ENCODE peak calls at places on chromosomes 11 and 22, in six cellular contexts. One of them, this sample, is unnamed.

GRCh38 chr11:44747836-44748235 is 21.1 kb downstream of the TSPAN18 start:
- DNase-seq in H9: peak
- DNase-seq in mesenchymal stem cell: no peak
- DNase-seq in IMR-90: no peak
- DNase-seq in mesendoderm: no peak
- DNase-seq in H1: no peak
- DNase-seq in this sample: no peak

GRCh38 chr11:34976496-34976895 is 60.1 kb downstream of the PDHX start:
- DNase-seq in H9: no peak
- DNase-seq in mesenchymal stem cell: no peak
- DNase-seq in IMR-90: no peak
- DNase-seq in mesendoderm: peak
- DNase-seq in H1: no peak
- DNase-seq in this sample: no peak

GRCh38 chr11:10916674-10917073 is 58.8 kb upstream of the ZBED5 start:
- DNase-seq in H9: no peak
- DNase-seq in mesenchymal stem cell: no peak
- DNase-seq in IMR-90: no peak
- DNase-seq in mesendoderm: no peak
- DNase-seq in H1: no peak
- DNase-seq in this sample: no peak

GRCh38 chr11:61377461-61378160 is 14.8 kb upstream of the TMEM216 start:
- DNase-seq in H9: no peak
- DNase-seq in mesenchymal stem cell: peak
- DNase-seq in IMR-90: peak
- DNase-seq in mesendoderm: no peak
- DNase-seq in H1: no peak
- DNase-seq in this sample: no peak

GRCh38 chr11:75547177-75547576 is 14.9 kb upstream of the SERPINH1 start:
- DNase-seq in H9: no peak
- DNase-seq in mesenchymal stem cell: no peak
- DNase-seq in IMR-90: no peak
- DNase-seq in mesendoderm: no peak
- DNase-seq in H1: no peak
- DNase-seq in this sample: no peak

GRCh38 chr22:27086728-27087450 is 429.5 kb downstream of the MIAT start:
- DNase-seq in H9: no peak
- DNase-seq in mesenchymal stem cell: no peak
- DNase-seq in IMR-90: no peak
- DNase-seq in mesendoderm: no peak
- DNase-seq in H1: no peak
- DNase-seq in this sample: no peak

GRCh38 chr11:125315088-125315740 is 150.7 kb downstream of the PKNOX2 start:
- DNase-seq in H9: no peak
- DNase-seq in mesenchymal stem cell: peak
- DNase-seq in IMR-90: peak
- DNase-seq in mesendoderm: no peak
- DNase-seq in H1: no peak
- DNase-seq in this sample: no peak

GRCh38 chr11:126637800-126638175 is 282.3 kb downstream of the ST3GAL4 start:
- DNase-seq in H9: no peak
- DNase-seq in mesenchymal stem cell: no peak
- DNase-seq in IMR-90: peak
- DNase-seq in mesendoderm: peak
- DNase-seq in H1: no peak
- DNase-seq in this sample: no peak

GRCh38 chr11:1988174-1988573 is 9.5 kb downstream of the H19 start:
- DNase-seq in H9: no peak
- DNase-seq in mesenchymal stem cell: no peak
- DNase-seq in IMR-90: no peak
- DNase-seq in mesendoderm: no peak
- DNase-seq in H1: no peak
- DNase-seq in this sample: no peak

GRCh38 chr11:1994121-1994520 is 3.5 kb downstream of the H19 start:
- DNase-seq in H9: no peak
- DNase-seq in mesenchymal stem cell: peak
- DNase-seq in IMR-90: no peak
- DNase-seq in mesendoderm: no peak
- DNase-seq in H1: peak
- DNase-seq in this sample: no peak

GRCh38 chr11:1988667-1989317 is 8.8 kb downstream of the H19 start:
- DNase-seq in H9: no peak
- DNase-seq in mesenchymal stem cell: peak
- DNase-seq in IMR-90: no peak
- DNase-seq in mesendoderm: peak
- DNase-seq in H1: peak
- DNase-seq in this sample: no peak

GRCh38 chr11:1990872-1991578 is 6.6 kb downstream of the H19 start:
- DNase-seq in H9: no peak
- DNase-seq in mesenchymal stem cell: no peak
- DNase-seq in IMR-90: no peak
- DNase-seq in mesendoderm: no peak
- DNase-seq in H1: no peak
- DNase-seq in this sample: no peak

DNA sequence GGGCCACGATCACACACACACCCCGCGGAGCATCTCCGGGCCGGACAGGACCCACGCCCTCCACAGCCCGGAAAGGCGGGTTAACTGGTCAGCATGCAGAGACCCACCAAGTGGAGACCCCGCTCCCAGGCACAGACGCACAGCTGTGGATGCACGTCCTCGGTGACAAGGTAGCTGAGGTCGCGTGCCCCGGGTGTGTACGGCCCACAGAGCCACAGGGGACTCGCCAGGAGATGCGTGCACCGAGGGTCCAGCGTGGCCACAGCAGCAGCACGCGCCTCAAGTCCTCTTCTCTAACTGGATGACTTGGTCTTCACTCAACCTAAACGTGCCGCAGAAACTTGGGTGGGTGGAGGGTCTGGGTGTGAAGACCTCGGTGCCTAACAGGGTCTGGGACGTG is 5.5 kb downstream of the H19 start:
- DNase-seq in H9: no peak
- DNase-seq in mesenchymal stem cell: no peak
- DNase-seq in IMR-90: no peak
- DNase-seq in mesendoderm: no peak
- DNase-seq in H1: peak
- DNase-seq in this sample: no peak
- H2BK120ac ChIP-seq in H9: no peak
- H2BK120ac ChIP-seq in mesenchymal stem cell: no peak
- H2BK120ac ChIP-seq in IMR-90: no peak
- H2BK120ac ChIP-seq in mesendoderm: no peak
- H2BK120ac ChIP-seq in H1: no peak
- H2BK120ac ChIP-seq in this sample: no peak

GRCh38 chr11:95078526-95078925 is 11.1 kb upstream of the ENDOD1 start:
- DNase-seq in H9: no peak
- DNase-seq in mesenchymal stem cell: no peak
- DNase-seq in IMR-90: peak
- DNase-seq in mesendoderm: no peak
- DNase-seq in H1: no peak
- DNase-seq in this sample: no peak
- H3K27ac ChIP-seq in H9: no peak
- H3K27ac ChIP-seq in mesenchymal stem cell: no peak
- H3K27ac ChIP-seq in IMR-90: no peak
- H3K27ac ChIP-seq in mesendoderm: no peak
- H3K27ac ChIP-seq in H1: no peak
- H3K27ac ChIP-seq in this sample: no peak

DNA sequence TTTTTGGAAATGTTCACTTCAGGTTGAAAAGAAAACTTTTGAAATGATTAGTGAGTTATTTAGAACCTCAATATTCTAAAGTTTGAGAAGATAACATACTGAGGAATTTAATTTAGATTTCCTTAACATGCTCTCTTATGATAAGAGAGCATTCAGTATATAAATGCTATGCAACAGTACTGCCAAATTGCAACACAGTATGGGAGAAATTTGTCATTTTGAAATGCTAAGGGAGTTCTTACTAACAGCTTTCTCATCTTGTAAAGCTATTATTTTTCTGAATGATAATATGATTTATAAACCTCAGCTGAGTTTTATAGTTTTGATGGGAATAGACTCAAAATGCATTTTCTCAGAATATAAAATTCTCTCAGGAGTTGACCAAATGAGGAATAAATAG is 108.3 kb downstream of the SPON1 start:
- DNase-seq in H9: no peak
- DNase-seq in mesenchymal stem cell: no peak
- DNase-seq in IMR-90: no peak
- DNase-seq in mesendoderm: no peak
- DNase-seq in H1: no peak
- DNase-seq in this sample: no peak
- H2BK15ac ChIP-seq in H9: no peak
- H2BK15ac ChIP-seq in mesenchymal stem cell: no peak
- H2BK15ac ChIP-seq in IMR-90: no peak
- H2BK15ac ChIP-seq in mesendoderm: no peak
- H2BK15ac ChIP-seq in H1: no peak
- H2BK15ac ChIP-seq in this sample: no peak

DNA sequence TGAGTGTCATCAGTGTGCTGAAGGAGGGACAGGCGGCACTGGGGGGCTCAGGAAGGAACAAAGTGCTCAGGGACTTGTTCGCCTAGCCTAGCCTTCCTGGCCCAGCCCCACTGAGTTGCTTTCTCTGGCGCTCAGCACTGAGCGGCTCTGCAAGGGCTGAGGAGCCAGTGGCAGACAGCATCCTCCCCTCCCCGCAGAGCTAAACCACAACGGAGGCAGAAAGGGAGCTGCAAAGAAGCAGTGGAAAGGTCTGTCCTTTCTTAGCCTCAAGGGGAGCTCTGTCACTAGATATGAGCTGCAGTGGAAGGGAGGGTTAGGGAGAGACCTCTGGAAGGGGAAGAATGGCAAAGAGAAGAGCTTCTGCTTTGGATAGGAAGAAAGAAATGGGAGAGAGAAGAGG is 89.7 kb upstream of the PHOX2A start:
- DNase-seq in H9: peak
- DNase-seq in mesenchymal stem cell: peak
- DNase-seq in IMR-90: no peak
- DNase-seq in mesendoderm: peak
- DNase-seq in H1: peak
- DNase-seq in this sample: peak
- H2BK120ac ChIP-seq in H9: no peak
- H2BK120ac ChIP-seq in mesenchymal stem cell: no peak
- H2BK120ac ChIP-seq in IMR-90: no peak
- H2BK120ac ChIP-seq in mesendoderm: no peak
- H2BK120ac ChIP-seq in H1: no peak
- H2BK120ac ChIP-seq in this sample: no peak

GRCh38 chr11:115673720-115674119 is 169.5 kb upstream of the CADM1 start:
- DNase-seq in H9: no peak
- DNase-seq in mesenchymal stem cell: no peak
- DNase-seq in IMR-90: no peak
- DNase-seq in mesendoderm: no peak
- DNase-seq in H1: no peak
- DNase-seq in this sample: no peak

GRCh38 chr11:115674176-115674575 is 170.0 kb upstream of the CADM1 start:
- DNase-seq in H9: peak
- DNase-seq in mesenchymal stem cell: no peak
- DNase-seq in IMR-90: peak
- DNase-seq in mesendoderm: peak
- DNase-seq in H1: no peak
- DNase-seq in this sample: no peak

GRCh38 chr11:115672412-115672811 is 168.2 kb upstream of the CADM1 start:
- DNase-seq in H9: no peak
- DNase-seq in mesenchymal stem cell: no peak
- DNase-seq in IMR-90: no peak
- DNase-seq in mesendoderm: no peak
- DNase-seq in H1: no peak
- DNase-seq in this sample: no peak

GRCh38 chr11:115672999-115673411 is 168.8 kb upstream of the CADM1 start:
- DNase-seq in H9: no peak
- DNase-seq in mesenchymal stem cell: peak
- DNase-seq in IMR-90: peak
- DNase-seq in mesendoderm: no peak
- DNase-seq in H1: no peak
- DNase-seq in this sample: no peak

GRCh38 chr11:115670538-115671200 is 166.5 kb upstream of the CADM1 start:
- DNase-seq in H9: no peak
- DNase-seq in mesenchymal stem cell: no peak
- DNase-seq in IMR-90: no peak
- DNase-seq in mesendoderm: no peak
- DNase-seq in H1: no peak
- DNase-seq in this sample: no peak
- H3K27ac ChIP-seq in H9: no peak
- H3K27ac ChIP-seq in mesenchymal stem cell: no peak
- H3K27ac ChIP-seq in IMR-90: no peak
- H3K27ac ChIP-seq in mesendoderm: no peak
- H3K27ac ChIP-seq in H1: no peak
- H3K27ac ChIP-seq in this sample: no peak

DNA sequence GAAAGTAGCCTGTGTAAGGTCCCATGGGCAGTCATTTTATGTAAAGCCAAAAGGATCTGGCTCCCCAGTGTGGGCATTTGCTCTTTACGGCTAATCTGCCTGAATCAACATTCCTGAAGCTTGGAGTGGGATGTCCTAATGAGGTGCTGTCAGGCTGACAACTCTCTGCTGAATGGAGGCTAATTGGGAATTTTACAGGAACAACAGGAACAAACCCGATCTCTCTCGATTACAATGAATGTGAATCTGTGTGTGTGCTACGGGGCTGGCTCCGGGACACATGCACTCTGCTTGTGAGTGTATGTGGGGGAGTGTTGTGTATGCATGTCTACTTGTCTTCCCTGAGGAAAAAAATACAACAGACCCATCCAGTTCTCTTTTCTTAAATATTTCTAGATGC is 415.2 kb downstream of the TENM4 start:
- DNase-seq in H9: no peak
- DNase-seq in mesenchymal stem cell: no peak
- DNase-seq in IMR-90: no peak
- DNase-seq in mesendoderm: peak
- DNase-seq in H1: no peak
- DNase-seq in this sample: peak
- H2BK15ac ChIP-seq in H9: no peak
- H2BK15ac ChIP-seq in mesenchymal stem cell: no peak
- H2BK15ac ChIP-seq in IMR-90: no peak
- H2BK15ac ChIP-seq in mesendoderm: no peak
- H2BK15ac ChIP-seq in H1: no peak
- H2BK15ac ChIP-seq in this sample: no peak

This sample was measured in neuronal stem cell.